ENCODE peak calls at places on chromosomes 7 and 10, in ten cellular contexts. One of them, this sample, is unnamed.
A peak's percentile ranks its signal among the peaks of the same experiment; 100 is the strongest.

GRCh38 chr10:125034671-125035070 is 92.7 kb downstream of the ZRANB1 start:
- DNase-seq in breast epithelium: no peak
- DNase-seq in adrenal gland: no peak
- DNase-seq in SK-N-SH: no peak
- DNase-seq in body of pancreas: no peak
- DNase-seq in naive thymus-derived CD4-positive, alpha-beta T cell: no peak
- DNase-seq in aorta: peak; percentile 41
- DNase-seq in heart right ventricle: no peak
- DNase-seq in Panc1: no peak
- DNase-seq in stomach: no peak
- DNase-seq in this sample: no peak

GRCh38 chr10:115049957-115050356 is 43.2 kb upstream of the ATRNL1 start:
- DNase-seq in aorta: no peak
- DNase-seq in SK-N-SH: no peak
- DNase-seq in adrenal gland: no peak
- DNase-seq in body of pancreas: no peak
- DNase-seq in naive thymus-derived CD4-positive, alpha-beta T cell: no peak
- DNase-seq in heart right ventricle: no peak
- DNase-seq in Panc1: no peak
- DNase-seq in stomach: no peak
- DNase-seq in breast epithelium: no peak
- DNase-seq in this sample: no peak

GRCh38 chr10:12111528-12111927 is 17.9 kb upstream of the SEC61A2 start:
- DNase-seq in breast epithelium: no peak
- DNase-seq in adrenal gland: no peak
- DNase-seq in naive thymus-derived CD4-positive, alpha-beta T cell: no peak
- DNase-seq in aorta: no peak
- DNase-seq in heart right ventricle: no peak
- DNase-seq in Panc1: no peak
- DNase-seq in SK-N-SH: no peak
- DNase-seq in stomach: no peak
- DNase-seq in body of pancreas: no peak
- DNase-seq in this sample: no peak

GRCh38 chr7:17441557-17441956 is 143.1 kb downstream of the AHR start:
- DNase-seq in heart right ventricle: no peak
- DNase-seq in breast epithelium: no peak
- DNase-seq in Panc1: no peak
- DNase-seq in aorta: no peak
- DNase-seq in adrenal gland: no peak
- DNase-seq in stomach: no peak
- DNase-seq in naive thymus-derived CD4-positive, alpha-beta T cell: no peak
- DNase-seq in SK-N-SH: no peak
- DNase-seq in body of pancreas: no peak
- DNase-seq in this sample: no peak

GRCh38 chr7:11527707-11528106 is 304.3 kb downstream of the THSD7A start:
- DNase-seq in stomach: no peak
- DNase-seq in body of pancreas: no peak
- DNase-seq in adrenal gland: no peak
- DNase-seq in SK-N-SH: no peak
- DNase-seq in breast epithelium: no peak
- DNase-seq in naive thymus-derived CD4-positive, alpha-beta T cell: no peak
- DNase-seq in aorta: no peak
- DNase-seq in Panc1: no peak
- DNase-seq in heart right ventricle: no peak
- DNase-seq in this sample: no peak

GRCh38 chr10:129654461-129654860 is 187.4 kb downstream of the MGMT start:
- DNase-seq in heart right ventricle: no peak
- DNase-seq in aorta: peak; percentile 63
- DNase-seq in Panc1: no peak
- DNase-seq in breast epithelium: no peak
- DNase-seq in body of pancreas: no peak
- DNase-seq in adrenal gland: no peak
- DNase-seq in naive thymus-derived CD4-positive, alpha-beta T cell: no peak
- DNase-seq in stomach: no peak
- DNase-seq in SK-N-SH: no peak
- DNase-seq in this sample: no peak

GRCh38 chr10:104256335-104257080 is 1.8 kb downstream of the GSTO1 start:
- DNase-seq in heart right ventricle: no peak
- DNase-seq in breast epithelium: no peak
- DNase-seq in stomach: no peak
- DNase-seq in Panc1: no peak
- DNase-seq in SK-N-SH: peak; percentile 23
- DNase-seq in body of pancreas: no peak
- DNase-seq in adrenal gland: no peak
- DNase-seq in aorta: no peak
- DNase-seq in naive thymus-derived CD4-positive, alpha-beta T cell: no peak
- DNase-seq in this sample: no peak

GRCh38 chr7:132933076-132933466 is 148.8 kb downstream of the CHCHD3 start:
- DNase-seq in heart right ventricle: no peak
- DNase-seq in SK-N-SH: no peak
- DNase-seq in Panc1: no peak
- DNase-seq in naive thymus-derived CD4-positive, alpha-beta T cell: no peak
- DNase-seq in breast epithelium: no peak
- DNase-seq in aorta: no peak
- DNase-seq in adrenal gland: no peak
- DNase-seq in body of pancreas: no peak
- DNase-seq in stomach: no peak
- DNase-seq in this sample: no peak

GRCh38 chr10:122062831-122063674 is 74.1 kb downstream of the TACC2 start:
- DNase-seq in breast epithelium: peak; percentile 86
- DNase-seq in aorta: peak; percentile 87
- DNase-seq in naive thymus-derived CD4-positive, alpha-beta T cell: no peak
- DNase-seq in Panc1: peak; percentile 97
- DNase-seq in stomach: peak; percentile 88
- DNase-seq in body of pancreas: peak; percentile 85
- DNase-seq in heart right ventricle: peak; percentile 85
- DNase-seq in SK-N-SH: peak; percentile 36
- DNase-seq in adrenal gland: peak; percentile 92
- DNase-seq in this sample: no peak

GRCh38 chr10:23390809-23391208 is 46.2 kb upstream of the C10orf67 start:
- DNase-seq in heart right ventricle: no peak
- DNase-seq in stomach: no peak
- DNase-seq in aorta: no peak
- DNase-seq in Panc1: no peak
- DNase-seq in naive thymus-derived CD4-positive, alpha-beta T cell: no peak
- DNase-seq in body of pancreas: no peak
- DNase-seq in breast epithelium: no peak
- DNase-seq in adrenal gland: no peak
- DNase-seq in SK-N-SH: no peak
- DNase-seq in this sample: no peak

GRCh38 chr7:94423865-94424264 is 29.2 kb downstream of the COL1A2 start:
- DNase-seq in Panc1: no peak
- DNase-seq in adrenal gland: no peak
- DNase-seq in naive thymus-derived CD4-positive, alpha-beta T cell: no peak
- DNase-seq in heart right ventricle: no peak
- DNase-seq in SK-N-SH: no peak
- DNase-seq in stomach: no peak
- DNase-seq in aorta: no peak
- DNase-seq in body of pancreas: no peak
- DNase-seq in breast epithelium: no peak
- DNase-seq in this sample: no peak

GRCh38 chr10:33127622-33128021 is 169.6 kb upstream of the ITGB1 start:
- DNase-seq in adrenal gland: no peak
- DNase-seq in SK-N-SH: no peak
- DNase-seq in naive thymus-derived CD4-positive, alpha-beta T cell: no peak
- DNase-seq in heart right ventricle: no peak
- DNase-seq in body of pancreas: no peak
- DNase-seq in Panc1: no peak
- DNase-seq in aorta: no peak
- DNase-seq in stomach: no peak
- DNase-seq in breast epithelium: no peak
- DNase-seq in this sample: no peak

GRCh38 chr10:33129181-33129928 is 171.3 kb upstream of the ITGB1 start:
- DNase-seq in aorta: no peak
- DNase-seq in naive thymus-derived CD4-positive, alpha-beta T cell: no peak
- DNase-seq in Panc1: no peak
- DNase-seq in breast epithelium: no peak
- DNase-seq in adrenal gland: peak; percentile 31
- DNase-seq in stomach: no peak
- DNase-seq in body of pancreas: no peak
- DNase-seq in SK-N-SH: no peak
- DNase-seq in heart right ventricle: peak; percentile 55
- DNase-seq in this sample: no peak

GRCh38 chr10:33126118-33126517 is 168.1 kb upstream of the ITGB1 start:
- DNase-seq in aorta: no peak
- DNase-seq in stomach: no peak
- DNase-seq in body of pancreas: no peak
- DNase-seq in adrenal gland: peak; percentile 38
- DNase-seq in breast epithelium: no peak
- DNase-seq in Panc1: no peak
- DNase-seq in heart right ventricle: peak; percentile 33
- DNase-seq in naive thymus-derived CD4-positive, alpha-beta T cell: peak; percentile 47
- DNase-seq in SK-N-SH: no peak
- DNase-seq in this sample: no peak

GRCh38 chr10:33125522-33125921 is 167.5 kb upstream of the ITGB1 start:
- DNase-seq in aorta: no peak
- DNase-seq in naive thymus-derived CD4-positive, alpha-beta T cell: no peak
- DNase-seq in body of pancreas: no peak
- DNase-seq in breast epithelium: no peak
- DNase-seq in heart right ventricle: no peak
- DNase-seq in adrenal gland: no peak
- DNase-seq in Panc1: no peak
- DNase-seq in SK-N-SH: no peak
- DNase-seq in stomach: no peak
- DNase-seq in this sample: no peak

DNA sequence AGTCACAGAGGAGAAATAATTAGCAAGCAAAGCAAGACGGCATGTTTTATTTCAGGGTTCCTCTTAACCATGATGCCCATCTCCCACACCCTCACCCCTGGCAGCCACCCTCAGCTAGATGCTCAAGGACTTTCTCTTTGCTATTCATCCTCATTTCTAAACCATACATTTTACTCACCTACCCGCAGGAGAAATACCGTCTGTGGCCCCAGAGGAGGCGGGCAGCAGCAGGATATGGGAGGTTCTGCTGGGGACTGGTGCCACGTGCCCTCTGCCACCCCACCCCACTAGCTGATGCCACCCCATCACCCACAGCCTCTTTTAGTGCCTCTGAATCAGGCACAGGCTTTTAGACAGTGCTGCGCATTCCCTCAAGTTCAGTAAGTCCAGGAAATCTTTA is 168.7 kb upstream of the ITGB1 start:
- DNase-seq in stomach: no peak
- DNase-seq in aorta: no peak
- DNase-seq in body of pancreas: no peak
- DNase-seq in naive thymus-derived CD4-positive, alpha-beta T cell: peak; percentile 19
- DNase-seq in adrenal gland: no peak
- DNase-seq in breast epithelium: no peak
- DNase-seq in Panc1: no peak
- DNase-seq in heart right ventricle: no peak
- DNase-seq in SK-N-SH: no peak
- DNase-seq in this sample: no peak
- H3K27me3 ChIP-seq in stomach: no peaks in the 10 kb centered on the region
- H3K27me3 ChIP-seq in aorta: no peaks in the 10 kb centered on the region
- H3K27me3 ChIP-seq in body of pancreas: no peaks in the 10 kb centered on the region
- H3K27me3 ChIP-seq in naive thymus-derived CD4-positive, alpha-beta T cell: no peaks in the 10 kb centered on the region
- H3K27me3 ChIP-seq in adrenal gland: no peaks in the 10 kb centered on the region
- H3K27me3 ChIP-seq in breast epithelium: no peaks in the 10 kb centered on the region
- H3K27me3 ChIP-seq in Panc1: no peaks in the 10 kb centered on the region
- H3K27me3 ChIP-seq in heart right ventricle: no peaks in the 10 kb centered on the region
- H3K27me3 ChIP-seq in SK-N-SH: no peaks in the 10 kb centered on the region
- H3K27me3 ChIP-seq in this sample: no peaks in the 10 kb centered on the region

GRCh38 chr10:106942035-106942662 is 222.4 kb downstream of the SORCS1 start:
- DNase-seq in heart right ventricle: no peak
- DNase-seq in aorta: no peak
- DNase-seq in SK-N-SH: no peak
- DNase-seq in breast epithelium: no peak
- DNase-seq in Panc1: no peak
- DNase-seq in stomach: no peak
- DNase-seq in adrenal gland: peak; percentile 16
- DNase-seq in body of pancreas: no peak
- DNase-seq in naive thymus-derived CD4-positive, alpha-beta T cell: no peak
- DNase-seq in this sample: no peak

GRCh38 chr10:106952033-106952432 is 212.5 kb downstream of the SORCS1 start:
- DNase-seq in SK-N-SH: no peak
- DNase-seq in stomach: no peak
- DNase-seq in Panc1: no peak
- DNase-seq in aorta: no peak
- DNase-seq in body of pancreas: no peak
- DNase-seq in adrenal gland: no peak
- DNase-seq in breast epithelium: no peak
- DNase-seq in naive thymus-derived CD4-positive, alpha-beta T cell: no peak
- DNase-seq in heart right ventricle: no peak
- DNase-seq in this sample: no peak

GRCh38 chr10:106950060-106950459 is 214.4 kb downstream of the SORCS1 start:
- DNase-seq in heart right ventricle: no peak
- DNase-seq in SK-N-SH: no peak
- DNase-seq in Panc1: no peak
- DNase-seq in body of pancreas: no peak
- DNase-seq in adrenal gland: no peak
- DNase-seq in naive thymus-derived CD4-positive, alpha-beta T cell: no peak
- DNase-seq in breast epithelium: no peak
- DNase-seq in aorta: no peak
- DNase-seq in stomach: no peak
- DNase-seq in this sample: no peak

DNA sequence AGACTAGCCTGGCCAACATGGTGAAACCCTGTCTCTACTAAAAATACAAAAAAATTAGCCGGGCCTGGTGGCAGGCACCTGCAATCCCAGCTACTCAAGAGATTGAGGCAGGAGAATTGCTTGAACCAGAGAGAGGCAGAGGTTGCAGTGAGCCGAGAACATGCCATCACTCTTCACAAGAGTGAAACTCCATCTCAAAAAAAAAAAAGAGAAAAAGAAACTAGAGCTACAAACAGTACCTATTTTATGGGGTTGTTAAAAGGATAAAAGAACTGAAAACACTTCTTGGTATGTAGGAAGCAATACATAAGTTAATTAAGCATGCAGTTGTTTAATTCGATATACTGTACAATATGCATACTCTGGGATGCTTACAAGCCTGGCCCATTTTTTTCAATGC is 216.9 kb downstream of the SORCS1 start:
- DNase-seq in heart right ventricle: no peak
- DNase-seq in breast epithelium: no peak
- DNase-seq in adrenal gland: no peak
- DNase-seq in SK-N-SH: no peak
- DNase-seq in naive thymus-derived CD4-positive, alpha-beta T cell: no peak
- DNase-seq in body of pancreas: no peak
- DNase-seq in Panc1: no peak
- DNase-seq in stomach: no peak
- DNase-seq in aorta: no peak
- DNase-seq in this sample: no peak
- H3K9me3 ChIP-seq in heart right ventricle: no peaks in the 10 kb centered on the region
- H3K9me3 ChIP-seq in breast epithelium: no peaks in the 10 kb centered on the region
- H3K9me3 ChIP-seq in adrenal gland: no peaks in the 10 kb centered on the region
- H3K9me3 ChIP-seq in SK-N-SH: no peaks in the 10 kb centered on the region
- H3K9me3 ChIP-seq in naive thymus-derived CD4-positive, alpha-beta T cell: no peaks in the 10 kb centered on the region
- H3K9me3 ChIP-seq in body of pancreas: no peaks in the 10 kb centered on the region
- H3K9me3 ChIP-seq in Panc1: no peaks in the 10 kb centered on the region
- H3K9me3 ChIP-seq in stomach: no peaks in the 10 kb centered on the region
- H3K9me3 ChIP-seq in aorta: no peaks in the 10 kb centered on the region
- H3K9me3 ChIP-seq in this sample: no peaks in the 10 kb centered on the region

GRCh38 chr7:97018775-97019535 is 5.7 kb downstream of the DLX5 start:
- DNase-seq in Panc1: no peak
- DNase-seq in stomach: no peak
- DNase-seq in breast epithelium: no peak
- DNase-seq in body of pancreas: no peak
- DNase-seq in adrenal gland: no peak
- DNase-seq in naive thymus-derived CD4-positive, alpha-beta T cell: no peak
- DNase-seq in SK-N-SH: no peak
- DNase-seq in aorta: no peak
- DNase-seq in heart right ventricle: no peak
- DNase-seq in this sample: no peak
- H3K27me3 ChIP-seq in Panc1: peaks cover 20% of the 10 kb centered on the region
- H3K27me3 ChIP-seq in stomach: peaks cover 61% of the 10 kb centered on the region
- H3K27me3 ChIP-seq in breast epithelium: no peaks in the 10 kb centered on the region
- H3K27me3 ChIP-seq in body of pancreas: no peaks in the 10 kb centered on the region
- H3K27me3 ChIP-seq in adrenal gland: peaks cover 84% of the 10 kb centered on the region
- H3K27me3 ChIP-seq in naive thymus-derived CD4-positive, alpha-beta T cell: peaks cover 16% of the 10 kb centered on the region
- H3K27me3 ChIP-seq in SK-N-SH: peaks cover 31% of the 10 kb centered on the region
- H3K27me3 ChIP-seq in aorta: no peaks in the 10 kb centered on the region
- H3K27me3 ChIP-seq in heart right ventricle: peaks cover 48% of the 10 kb centered on the region
- H3K27me3 ChIP-seq in this sample: peaks cover 68% of the 10 kb centered on the region

GRCh38 chr7:64997164-64997908 is 6.5 kb upstream of the ZNF117 start:
- DNase-seq in breast epithelium: no peak
- DNase-seq in body of pancreas: no peak
- DNase-seq in naive thymus-derived CD4-positive, alpha-beta T cell: no peak
- DNase-seq in stomach: no peak
- DNase-seq in heart right ventricle: no peak
- DNase-seq in Panc1: no peak
- DNase-seq in adrenal gland: no peak
- DNase-seq in aorta: no peak
- DNase-seq in SK-N-SH: no peak
- DNase-seq in this sample: no peak
- H3K9me3 ChIP-seq in breast epithelium: peaks cover 22% of the 10 kb centered on the region
- H3K9me3 ChIP-seq in body of pancreas: peaks cover 2% of the 10 kb centered on the region
- H3K9me3 ChIP-seq in naive thymus-derived CD4-positive, alpha-beta T cell: no peaks in the 10 kb centered on the region
- H3K9me3 ChIP-seq in stomach: peaks cover 69% of the 10 kb centered on the region
- H3K9me3 ChIP-seq in heart right ventricle: no peaks in the 10 kb centered on the region
- H3K9me3 ChIP-seq in Panc1: peaks cover 32% of the 10 kb centered on the region
- H3K9me3 ChIP-seq in adrenal gland: no peaks in the 10 kb centered on the region
- H3K9me3 ChIP-seq in aorta: peaks cover 2% of the 10 kb centered on the region
- H3K9me3 ChIP-seq in SK-N-SH: no peaks in the 10 kb centered on the region
- H3K9me3 ChIP-seq in this sample: peaks cover 24% of the 10 kb centered on the region